ENCODE peak calls at places on chromosomes 4 and X, in seven cellular contexts. One of them, this sample, is unnamed.
A peak's percentile ranks its signal among the peaks of the same experiment; 100 is the strongest.

GRCh38 chrX:52213276-52213675 is 28.6 kb downstream of the MAGED4 start:
- DNase-seq in suprapubic skin: no peak
- DNase-seq in caudate nucleus: no peak
- DNase-seq in WERI-Rb-1: no peak
- DNase-seq in GM13977: no peak
- DNase-seq in T-cell: no peak
- DNase-seq in activated CD4-positive, alpha-beta T cell treated with anti-CD3 and anti-CD28 coated beads for 24 hours: no peak
- DNase-seq in this sample: no peak

GRCh38 chr4:116320859-116321258 is 764.5 kb downstream of the TRAM1L1 start:
- DNase-seq in suprapubic skin: no peak
- DNase-seq in caudate nucleus: no peak
- DNase-seq in WERI-Rb-1: no peak
- DNase-seq in GM13977: no peak
- DNase-seq in T-cell: no peak
- DNase-seq in activated CD4-positive, alpha-beta T cell treated with anti-CD3 and anti-CD28 coated beads for 24 hours: no peak
- DNase-seq in this sample: no peak

GRCh38 chr4:53306729-53307128 is 59.1 kb downstream of the SCFD2 start:
- DNase-seq in suprapubic skin: no peak
- DNase-seq in caudate nucleus: no peak
- DNase-seq in WERI-Rb-1: no peak
- DNase-seq in GM13977: no peak
- DNase-seq in T-cell: no peak
- DNase-seq in activated CD4-positive, alpha-beta T cell treated with anti-CD3 and anti-CD28 coated beads for 24 hours: no peak
- DNase-seq in this sample: no peak

GRCh38 chr4:113452868-113453620 is 308.5 kb downstream of the CAMK2D start:
- DNase-seq in suprapubic skin: no peak
- DNase-seq in caudate nucleus: no peak
- DNase-seq in WERI-Rb-1: no peak
- DNase-seq in GM13977: no peak
- DNase-seq in T-cell: no peak
- DNase-seq in activated CD4-positive, alpha-beta T cell treated with anti-CD3 and anti-CD28 coated beads for 24 hours: no peak
- DNase-seq in this sample: no peak

GRCh38 chrX:18415386-18415785 is 10.0 kb upstream of the CDKL5 start:
- DNase-seq in suprapubic skin: no peak
- DNase-seq in caudate nucleus: no peak
- DNase-seq in WERI-Rb-1: no peak
- DNase-seq in GM13977: no peak
- DNase-seq in T-cell: no peak
- DNase-seq in activated CD4-positive, alpha-beta T cell treated with anti-CD3 and anti-CD28 coated beads for 24 hours: no peak
- DNase-seq in this sample: no peak

GRCh38 chr4:153067376-153067775 is 131.3 kb downstream of the FHDC1 start:
- DNase-seq in suprapubic skin: no peak
- DNase-seq in caudate nucleus: no peak
- DNase-seq in WERI-Rb-1: no peak
- DNase-seq in GM13977: no peak
- DNase-seq in T-cell: no peak
- DNase-seq in activated CD4-positive, alpha-beta T cell treated with anti-CD3 and anti-CD28 coated beads for 24 hours: no peak
- DNase-seq in this sample: no peak

GRCh38 chr4:151485541-151486131 is 76.7 kb downstream of the FHIP1A start:
- DNase-seq in suprapubic skin: no peak
- DNase-seq in caudate nucleus: no peak
- DNase-seq in WERI-Rb-1: no peak
- DNase-seq in GM13977: no peak
- DNase-seq in T-cell: no peak
- DNase-seq in activated CD4-positive, alpha-beta T cell treated with anti-CD3 and anti-CD28 coated beads for 24 hours: no peak
- DNase-seq in this sample: no peak

GRCh38 chrX:39152106-39152649 is 350.9 kb downstream of the MID1IP1 start:
- DNase-seq in suprapubic skin: no peak
- DNase-seq in caudate nucleus: no peak
- DNase-seq in WERI-Rb-1: peak; percentile 61
- DNase-seq in GM13977: no peak
- DNase-seq in T-cell: peak; percentile 6
- DNase-seq in activated CD4-positive, alpha-beta T cell treated with anti-CD3 and anti-CD28 coated beads for 24 hours: no peak
- DNase-seq in this sample: no peak

GRCh38 chrX:151416521-151417048 is 19.6 kb downstream of the VMA21 start:
- DNase-seq in suprapubic skin: no peak
- DNase-seq in caudate nucleus: no peak
- DNase-seq in WERI-Rb-1: no peak
- DNase-seq in GM13977: no peak
- DNase-seq in T-cell: no peak
- DNase-seq in activated CD4-positive, alpha-beta T cell treated with anti-CD3 and anti-CD28 coated beads for 24 hours: no peak
- DNase-seq in this sample: no peak

GRCh38 chr4:42656986-42657792 is at the start of gene ATP8A1:
- DNase-seq in suprapubic skin: peak; percentile 91
- DNase-seq in caudate nucleus: peak; percentile 93
- DNase-seq in WERI-Rb-1: peak; percentile 94
- DNase-seq in GM13977: peak; percentile 96
- DNase-seq in T-cell: peak; percentile 86
- DNase-seq in activated CD4-positive, alpha-beta T cell treated with anti-CD3 and anti-CD28 coated beads for 24 hours: peak; percentile 93
- DNase-seq in this sample: peak; percentile 95

GRCh38 chr4:113328514-113328913 is 279.1 kb downstream of the ANK2 start:
- DNase-seq in suprapubic skin: no peak
- DNase-seq in caudate nucleus: no peak
- DNase-seq in WERI-Rb-1: peak; percentile 52
- DNase-seq in GM13977: no peak
- DNase-seq in T-cell: no peak
- DNase-seq in activated CD4-positive, alpha-beta T cell treated with anti-CD3 and anti-CD28 coated beads for 24 hours: no peak
- DNase-seq in this sample: no peak

GRCh38 chr4:22692736-22693135 is at the start of gene GBA3:
- DNase-seq in suprapubic skin: no peak
- DNase-seq in caudate nucleus: no peak
- DNase-seq in WERI-Rb-1: peak; percentile 26
- DNase-seq in GM13977: no peak
- DNase-seq in T-cell: no peak
- DNase-seq in activated CD4-positive, alpha-beta T cell treated with anti-CD3 and anti-CD28 coated beads for 24 hours: no peak
- DNase-seq in this sample: no peak

GRCh38 chr4:101178731-101179130 is 168.6 kb downstream of the PPP3CA start:
- DNase-seq in suprapubic skin: no peak
- DNase-seq in caudate nucleus: no peak
- DNase-seq in WERI-Rb-1: no peak
- DNase-seq in GM13977: no peak
- DNase-seq in T-cell: no peak
- DNase-seq in activated CD4-positive, alpha-beta T cell treated with anti-CD3 and anti-CD28 coated beads for 24 hours: no peak
- DNase-seq in this sample: no peak

GRCh38 chr4:171644430-171645057 is 168.7 kb upstream of the GALNTL6 start:
- DNase-seq in suprapubic skin: no peak
- DNase-seq in caudate nucleus: no peak
- DNase-seq in WERI-Rb-1: no peak
- DNase-seq in GM13977: peak; percentile 23
- DNase-seq in T-cell: no peak
- DNase-seq in activated CD4-positive, alpha-beta T cell treated with anti-CD3 and anti-CD28 coated beads for 24 hours: no peak
- DNase-seq in this sample: no peak

GRCh38 chrX:136589966-136590365 is 58.0 kb downstream of the VGLL1 start:
- DNase-seq in suprapubic skin: no peak
- DNase-seq in caudate nucleus: no peak
- DNase-seq in WERI-Rb-1: no peak
- DNase-seq in GM13977: no peak
- DNase-seq in T-cell: no peak
- DNase-seq in activated CD4-positive, alpha-beta T cell treated with anti-CD3 and anti-CD28 coated beads for 24 hours: no peak
- DNase-seq in this sample: no peak

GRCh38 chr4:80911458-80911857 is 119.0 kb upstream of the BMP3 start:
- DNase-seq in suprapubic skin: no peak
- DNase-seq in caudate nucleus: no peak
- DNase-seq in WERI-Rb-1: no peak
- DNase-seq in GM13977: no peak
- DNase-seq in T-cell: no peak
- DNase-seq in activated CD4-positive, alpha-beta T cell treated with anti-CD3 and anti-CD28 coated beads for 24 hours: no peak
- DNase-seq in this sample: no peak

GRCh38 chr4:76822294-76822693 is 75.7 kb downstream of the SOWAHB start:
- DNase-seq in suprapubic skin: no peak
- DNase-seq in caudate nucleus: no peak
- DNase-seq in WERI-Rb-1: no peak
- DNase-seq in GM13977: no peak
- DNase-seq in T-cell: no peak
- DNase-seq in activated CD4-positive, alpha-beta T cell treated with anti-CD3 and anti-CD28 coated beads for 24 hours: no peak
- DNase-seq in this sample: no peak

GRCh38 chr4:8370835-8371234 is 69.7 kb downstream of the ACOX3 start:
- DNase-seq in suprapubic skin: no peak
- DNase-seq in caudate nucleus: no peak
- DNase-seq in WERI-Rb-1: no peak
- DNase-seq in GM13977: no peak
- DNase-seq in T-cell: no peak
- DNase-seq in activated CD4-positive, alpha-beta T cell treated with anti-CD3 and anti-CD28 coated beads for 24 hours: no peak
- DNase-seq in this sample: peak; percentile 33

GRCh38 chr4:26228883-26229282 is 91.9 kb upstream of the RBPJ start:
- DNase-seq in suprapubic skin: no peak
- DNase-seq in caudate nucleus: no peak
- DNase-seq in WERI-Rb-1: no peak
- DNase-seq in GM13977: no peak
- DNase-seq in T-cell: no peak
- DNase-seq in activated CD4-positive, alpha-beta T cell treated with anti-CD3 and anti-CD28 coated beads for 24 hours: no peak
- DNase-seq in this sample: no peak

GRCh38 chr4:140300271-140300970 is 73.0 kb upstream of the SCOC start:
- DNase-seq in suprapubic skin: no peak
- DNase-seq in caudate nucleus: no peak
- DNase-seq in WERI-Rb-1: no peak
- DNase-seq in GM13977: no peak
- DNase-seq in T-cell: no peak
- DNase-seq in activated CD4-positive, alpha-beta T cell treated with anti-CD3 and anti-CD28 coated beads for 24 hours: no peak
- DNase-seq in this sample: peak; percentile 14

GRCh38 chrX:134936542-134936941 is 54.2 kb upstream of the SMIM10 start:
- DNase-seq in suprapubic skin: no peak
- DNase-seq in caudate nucleus: no peak
- DNase-seq in WERI-Rb-1: no peak
- DNase-seq in GM13977: no peak
- DNase-seq in T-cell: no peak
- DNase-seq in activated CD4-positive, alpha-beta T cell treated with anti-CD3 and anti-CD28 coated beads for 24 hours: no peak
- DNase-seq in this sample: no peak

GRCh38 chr4:128286474-128287158 is 997 bp downstream of the PGRMC2 start:
- DNase-seq in suprapubic skin: no peak
- DNase-seq in caudate nucleus: no peak
- DNase-seq in WERI-Rb-1: no peak
- DNase-seq in GM13977: peak; percentile 67
- DNase-seq in T-cell: peak; percentile 26
- DNase-seq in activated CD4-positive, alpha-beta T cell treated with anti-CD3 and anti-CD28 coated beads for 24 hours: no peak
- DNase-seq in this sample: no peak

GRCh38 chr4:54281060-54281781 is 52.1 kb downstream of the PDGFRA start:
- DNase-seq in suprapubic skin: peak; percentile 90
- DNase-seq in caudate nucleus: no peak
- DNase-seq in WERI-Rb-1: no peak
- DNase-seq in GM13977: no peak
- DNase-seq in T-cell: no peak
- DNase-seq in activated CD4-positive, alpha-beta T cell treated with anti-CD3 and anti-CD28 coated beads for 24 hours: no peak
- DNase-seq in this sample: no peak

GRCh38 chr4:145775406-145775805 is 95.5 kb downstream of the C4orf51 start:
- DNase-seq in suprapubic skin: no peak
- DNase-seq in caudate nucleus: no peak
- DNase-seq in WERI-Rb-1: no peak
- DNase-seq in GM13977: no peak
- DNase-seq in T-cell: no peak
- DNase-seq in activated CD4-positive, alpha-beta T cell treated with anti-CD3 and anti-CD28 coated beads for 24 hours: no peak
- DNase-seq in this sample: no peak

GRCh38 chr4:102308032-102308799 is 37.1 kb downstream of the SLC39A8 start:
- DNase-seq in suprapubic skin: no peak
- DNase-seq in caudate nucleus: no peak
- DNase-seq in WERI-Rb-1: no peak
- DNase-seq in GM13977: no peak
- DNase-seq in T-cell: no peak
- DNase-seq in activated CD4-positive, alpha-beta T cell treated with anti-CD3 and anti-CD28 coated beads for 24 hours: no peak
- DNase-seq in this sample: no peak

GRCh38 chrX:54928876-54929275 is 8.3 kb downstream of the TRO start:
- DNase-seq in suprapubic skin: no peak
- DNase-seq in caudate nucleus: no peak
- DNase-seq in WERI-Rb-1: no peak
- DNase-seq in GM13977: no peak
- DNase-seq in T-cell: no peak
- DNase-seq in activated CD4-positive, alpha-beta T cell treated with anti-CD3 and anti-CD28 coated beads for 24 hours: no peak
- DNase-seq in this sample: no peak

GRCh38 chrX:20118065-20118824 is 1.5 kb upstream of the MAP7D2 start:
- DNase-seq in suprapubic skin: no peak
- DNase-seq in caudate nucleus: no peak
- DNase-seq in WERI-Rb-1: no peak
- DNase-seq in GM13977: no peak
- DNase-seq in T-cell: no peak
- DNase-seq in activated CD4-positive, alpha-beta T cell treated with anti-CD3 and anti-CD28 coated beads for 24 hours: no peak
- DNase-seq in this sample: no peak

GRCh38 chrX:152637649-152638442 is at the start of gene GABRQ:
- DNase-seq in suprapubic skin: no peak
- DNase-seq in caudate nucleus: no peak
- DNase-seq in WERI-Rb-1: peak; percentile 94
- DNase-seq in GM13977: no peak
- DNase-seq in T-cell: no peak
- DNase-seq in activated CD4-positive, alpha-beta T cell treated with anti-CD3 and anti-CD28 coated beads for 24 hours: no peak
- DNase-seq in this sample: peak; percentile 10

GRCh38 chrX:27086221-27086620 is 376.9 kb downstream of the PPP4R3C start:
- DNase-seq in suprapubic skin: no peak
- DNase-seq in caudate nucleus: no peak
- DNase-seq in WERI-Rb-1: no peak
- DNase-seq in GM13977: no peak
- DNase-seq in T-cell: no peak
- DNase-seq in activated CD4-positive, alpha-beta T cell treated with anti-CD3 and anti-CD28 coated beads for 24 hours: no peak
- DNase-seq in this sample: no peak

GRCh38 chr4:180827193-180827592 is 1416.0 kb upstream of the TENM3 start:
- DNase-seq in suprapubic skin: no peak
- DNase-seq in caudate nucleus: no peak
- DNase-seq in WERI-Rb-1: no peak
- DNase-seq in GM13977: no peak
- DNase-seq in T-cell: no peak
- DNase-seq in activated CD4-positive, alpha-beta T cell treated with anti-CD3 and anti-CD28 coated beads for 24 hours: no peak
- DNase-seq in this sample: no peak

GRCh38 chr4:12679217-12679616 is 804.9 kb downstream of the RAB28 start:
- DNase-seq in suprapubic skin: no peak
- DNase-seq in caudate nucleus: no peak
- DNase-seq in WERI-Rb-1: no peak
- DNase-seq in GM13977: no peak
- DNase-seq in T-cell: no peak
- DNase-seq in activated CD4-positive, alpha-beta T cell treated with anti-CD3 and anti-CD28 coated beads for 24 hours: no peak
- DNase-seq in this sample: no peak

This sample was measured in anterior cingulate cortex.